ENCODE peak calls at places on chromosomes 11 and 22, in five cellular contexts. K is mucosa of descending colon; L is MM.1S; S is CD8-positive, alpha-beta T cell; T is HCT116. V is an unnamed sample. For H3K4me1 and H3K9me3, the result is how much of the 10 kb centered on the place peaks cover.

GRCh38 chr11:17734418-17734911 is at the start of gene KCNC1:
- DNase-seq in K (no peak), L (no peak), S (no peak), T (no peak), V (peak)

GRCh38 chr11:27282141-27282590 is 80.8 kb downstream of the CCDC34 start:
- DNase-seq in K (no peak), L (no peak), S (no peak), T (no peak), V (peak)

GRCh38 chr22:28589102-28589501 is 90.5 kb downstream of the TTC28 start:
- DNase-seq in K (no peak), L (no peak), S (no peak), T (no peak), V (no peak)

GRCh38 chr11:131025020-131025419 is 108.7 kb upstream of the SNX19 start:
- DNase-seq in K (no peak), L (no peak), S (no peak), T (no peak), V (peak)

GRCh38 chr22:25627271-25627848 is 62.9 kb downstream of the GRK3 start:
- DNase-seq in K (no peak), L (no peak), S (no peak), T (no peak), V (peak)

GRCh38 chr11:123973816-123974215 is 3.8 kb downstream of the OR10S1 start:
- DNase-seq in K (no peak), L (no peak), S (no peak), T (peak), V (peak)

GRCh38 chr22:38314140-38314991 is 2.9 kb downstream of the CSNK1E start:
- DNase-seq in K (no peak), L (peak), S (no peak), T (no peak), V (no peak)

GRCh38 chr11:102467080-102467708 is 14.6 kb upstream of the TMEM123 start:
- DNase-seq in K (peak), L (no peak), S (no peak), T (no peak), V (no peak)

GRCh38 chr11:656426-656825 is 19.4 kb downstream of the DRD4 start:
- DNase-seq in K (no peak), L (no peak), S (no peak), T (no peak), V (no peak)

GRCh38 chr22:32106930-32107329 is 52.2 kb downstream of the C22orf42 start:
- DNase-seq in K (no peak), L (peak), S (no peak), T (no peak), V (peak)

GRCh38 chr11:65541093-65542010 is 16.5 kb downstream of the SCYL1 start:
- DNase-seq in K (no peak), L (no peak), S (no peak), T (no peak), V (no peak)

GRCh38 chr11:73262851-73263495 is 9.2 kb upstream of the P2RY6 start:
- DNase-seq in K (no peak), L (no peak), S (no peak), T (no peak), V (no peak)

GRCh38 chr11:35927730-35928129 is 16.1 kb upstream of the LDLRAD3 start:
- DNase-seq in K (peak), L (no peak), S (no peak), T (no peak), V (no peak)

GRCh38 chr22:24066260-24066659 is 55.2 kb downstream of the CABIN1 start:
- DNase-seq in K (no peak), L (no peak), S (no peak), T (no peak), V (no peak)

GRCh38 chr11:116231540-116231939 is 541.2 kb downstream of the BUD13 start:
- DNase-seq in K (no peak), L (no peak), S (no peak), T (no peak), V (no peak)

GRCh38 chr22:40898850-40899357 is 37.0 kb upstream of the DNAJB7 start:
- DNase-seq in K (peak), L (peak), S (no peak), T (peak), V (peak)

GRCh38 chr11:76236092-76237026 is 30.1 kb upstream of the WNT11 start:
- DNase-seq in K (peak), L (peak), S (peak), T (peak), V (peak)

GRCh38 chr11:61499816-61500491 is 8.6 kb upstream of the LRRC10B start:
- DNase-seq in K (no peak), L (no peak), S (no peak), T (no peak), V (no peak)

DNA sequence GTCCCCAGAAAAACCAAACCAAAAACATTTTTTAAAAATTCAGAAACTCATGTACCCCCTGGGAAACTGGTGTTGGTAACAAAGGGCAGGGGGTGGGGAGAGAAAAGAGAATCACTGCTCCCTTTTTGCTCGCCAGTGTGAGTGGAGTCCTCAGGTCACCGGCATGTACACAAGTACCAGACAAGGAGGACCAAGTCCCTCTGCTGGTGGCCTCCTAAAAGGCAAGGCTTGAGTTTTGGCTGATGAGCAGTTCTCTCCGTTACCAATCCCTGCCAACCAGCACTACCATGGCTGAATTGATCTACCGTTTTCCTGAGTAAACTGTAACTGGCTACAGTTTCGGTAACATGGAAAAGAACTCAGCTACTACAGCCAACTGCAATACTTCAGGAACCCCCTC is 22.0 kb downstream of the APOL5 start:
- DNase-seq in K (no peak), L (no peak), S (no peak), T (no peak), V (no peak)
- H3K4me1 ChIP-seq in K (under half), L (under half), S (under half), T (under half), V (under half)

GRCh38 chr11:121445071-121445768 is 6.9 kb upstream of the SORL1 start:
- DNase-seq in K (peak), L (no peak), S (no peak), T (no peak), V (no peak)
- H3K4me3 ChIP-seq in K (no peak), L (no peak), S (no peak), T (no peak), V (no peak)

GRCh38 chr22:16699336-16699735 is 106.7 kb upstream of the CCT8L2 start:
- DNase-seq in K (no peak), L (no peak), S (no peak), T (no peak), V (no peak)

GRCh38 chr22:16695261-16695660 is 102.7 kb upstream of the CCT8L2 start:
- DNase-seq in K (no peak), L (no peak), S (no peak), T (no peak), V (no peak)
- H3K9me3 ChIP-seq in K (under half), L (under half), S (under half), T (under half), V (under half)

GRCh38 chr11:3942160-3942955 is 86.9 kb downstream of the STIM1 start:
- DNase-seq in K (no peak), L (no peak), S (no peak), T (no peak), V (no peak)
- H3K4me1 ChIP-seq in K (under half), L (under half), S (half or more), T (under half), V (under half)

GRCh38 chr11:57904369-57904768 is 119.3 kb upstream of the OR9Q1 start:
- DNase-seq in K (no peak), L (no peak), S (no peak), T (no peak), V (no peak)

GRCh38 chr11:57903011-57903410 is 120.7 kb upstream of the OR9Q1 start:
- DNase-seq in K (no peak), L (no peak), S (no peak), T (no peak), V (no peak)

GRCh38 chr11:57901756-57902155 is 121.9 kb upstream of the OR9Q1 start:
- DNase-seq in K (no peak), L (no peak), S (no peak), T (no peak), V (no peak)

GRCh38 chr11:57905439-57905838 is 118.2 kb upstream of the OR9Q1 start:
- DNase-seq in K (peak), L (no peak), S (no peak), T (no peak), V (no peak)

GRCh38 chr11:57903441-57904123 is 120.1 kb upstream of the OR9Q1 start:
- DNase-seq in K (peak), L (no peak), S (peak), T (peak), V (no peak)
- H3K4me3 ChIP-seq in K (no peak), L (no peak), S (peak), T (peak), V (no peak)

GRCh38 chr22:49548356-49549202 is 279.1 kb downstream of the BRD1 start:
- DNase-seq in K (no peak), L (no peak), S (no peak), T (no peak), V (no peak)
- H3K9me3 ChIP-seq in K (under half), L (under half), S (under half), T (under half), V (under half)

GRCh38 chr22:22820076-22820475 is 67.5 kb upstream of the IGLL5 start:
- DNase-seq in K (no peak), L (peak), S (no peak), T (no peak), V (no peak)

GRCh38 chr22:22818202-22818538 is 69.4 kb upstream of the IGLL5 start:
- DNase-seq in K (no peak), L (no peak), S (no peak), T (no peak), V (no peak)

GRCh38 chr22:22820626-22821025 is 67.0 kb upstream of the IGLL5 start:
- DNase-seq in K (peak), L (peak), S (peak), T (no peak), V (no peak)

GRCh38 chr22:22817468-22818201 is 70.0 kb upstream of the IGLL5 start:
- DNase-seq in K (no peak), L (no peak), S (no peak), T (no peak), V (no peak)

GRCh38 chr22:22818861-22819855 is 68.5 kb upstream of the IGLL5 start:
- DNase-seq in K (no peak), L (peak), S (peak), T (no peak), V (no peak)
- H3K4me1 ChIP-seq in K (under half), L (half or more), S (half or more), T (under half), V (under half)

DNA sequence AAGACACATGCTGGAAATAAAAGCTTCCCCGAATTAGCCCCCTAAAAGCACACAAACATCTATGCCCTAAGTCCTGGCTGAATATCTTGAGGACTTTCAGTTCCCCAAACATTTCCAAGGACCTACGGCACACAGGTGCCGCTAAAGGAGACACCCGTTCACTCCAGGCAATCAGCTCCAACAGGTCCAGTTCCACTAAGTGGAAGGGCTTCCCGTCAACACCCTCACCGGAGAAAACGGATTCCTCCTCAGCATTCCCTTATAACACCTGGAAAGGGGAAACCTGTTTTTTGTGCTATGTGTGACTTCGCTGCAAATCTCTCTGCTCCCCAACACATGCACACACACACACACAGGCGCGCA is 3.9 kb downstream of the TENM4 start:
- DNase-seq in K (no peak), L (no peak), S (no peak), T (no peak), V (no peak)
- H3K4me3 ChIP-seq in K (no peak), L (peak), S (no peak), T (no peak), V (peak)

GRCh38 chr22:49392247-49392646 is 435.4 kb downstream of the BRD1 start:
- DNase-seq in K (no peak), L (no peak), S (no peak), T (no peak), V (no peak)

GRCh38 chr22:49392841-49393510 is 434.7 kb downstream of the BRD1 start:
- DNase-seq in K (no peak), L (no peak), S (no peak), T (no peak), V (no peak)

GRCh38 chr22:49395617-49396016 is 432.1 kb downstream of the BRD1 start:
- DNase-seq in K (no peak), L (no peak), S (no peak), T (no peak), V (no peak)

GRCh38 chr22:49393526-49393925 is 434.1 kb downstream of the BRD1 start:
- DNase-seq in K (no peak), L (no peak), S (no peak), T (no peak), V (no peak)

DNA sequence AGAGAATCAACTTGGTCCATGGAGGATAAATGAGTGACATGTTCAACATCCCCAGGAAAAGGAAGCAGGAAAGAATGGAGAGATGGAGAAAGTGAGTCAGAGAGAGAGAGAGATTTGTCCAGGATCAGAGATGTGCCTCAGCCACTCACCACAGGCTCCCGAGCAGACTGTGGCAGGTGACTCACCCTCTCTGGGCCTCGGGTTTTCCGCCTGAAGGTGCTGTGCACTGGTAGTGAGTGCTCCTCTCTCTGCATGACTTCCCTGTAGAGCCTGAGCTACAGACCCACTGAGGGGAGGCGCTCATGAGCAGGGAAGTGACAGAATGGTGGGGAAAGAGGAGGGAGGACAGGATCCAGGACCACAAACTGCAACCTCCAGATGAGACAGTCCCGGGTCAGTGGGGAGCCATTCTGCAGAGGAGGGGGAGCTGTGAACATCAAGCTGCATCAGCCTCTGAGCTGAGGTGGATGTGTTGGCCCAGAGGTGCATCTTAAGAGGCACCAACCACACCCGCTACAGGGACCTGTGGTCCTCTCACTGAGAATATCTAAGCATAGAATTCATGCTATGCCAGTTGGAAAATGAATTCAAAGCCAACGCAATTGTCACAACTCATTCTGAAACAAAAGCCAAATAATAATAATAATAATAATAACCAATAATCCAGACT is 433.4 kb downstream of the BRD1 start:
- DNase-seq in K (no peak), L (no peak), S (no peak), T (peak), V (no peak)
- H3K9me3 ChIP-seq in K (under half), L (under half), S (under half), T (under half), V (under half)

V was measured in cardiac muscle cell.